ENCODE peak calls at places on chromosomes 5 and 9, in ten cellular contexts. Q is body of pancreas, F is spleen, U is suprapubic skin, D is HCT116, E is right lobe of liver, T is H54, K is transverse colon, G is gastrocnemius medialis, I is sigmoid colon. W is an unnamed sample.

GRCh38 chr5:161857358-161857757 is 9.4 kb downstream of the GABRA1 start:
- DNase-seq in Q (no peak), F (no peak), U (no peak), D (no peak), E (no peak), T (no peak), K (no peak), G (no peak), I (no peak), W (no peak)

GRCh38 chr5:1293997-1294838 is 650 bp downstream of the TERT start:
- DNase-seq in Q (no peak), F (peak), U (peak), D (no peak), E (no peak), T (no peak), K (no peak), G (no peak), I (peak), W (peak)

GRCh38 chr9:122116040-122116439 is 22.9 kb upstream of the TTLL11 start:
- DNase-seq in Q (no peak), F (no peak), U (no peak), D (no peak), E (no peak), T (no peak), K (no peak), G (no peak), I (no peak), W (no peak)

GRCh38 chr5:66989286-66989685 is 207.3 kb downstream of the CD180 start:
- DNase-seq in Q (no peak), F (no peak), U (no peak), D (no peak), E (no peak), T (no peak), K (no peak), G (no peak), I (no peak), W (no peak)

GRCh38 chr5:177390363-177391300 is 6.4 kb downstream of the SLC34A1 start:
- DNase-seq in Q (peak), F (peak), U (peak), D (peak), E (peak), T (peak), K (peak), G (peak), I (peak), W (peak)

GRCh38 chr5:175922192-175922885 is 45.8 kb downstream of the THOC3 start:
- DNase-seq in Q (no peak), F (no peak), U (no peak), D (no peak), E (no peak), T (peak), K (no peak), G (no peak), I (no peak), W (no peak)

GRCh38 chr5:37090123-37090726 is 159.0 kb downstream of the CPLANE1 start:
- DNase-seq in Q (no peak), F (no peak), U (no peak), D (no peak), E (no peak), T (no peak), K (no peak), G (no peak), I (no peak), W (no peak)

GRCh38 chr5:73523861-73524260 is 25.6 kb downstream of the BTF3 start:
- DNase-seq in Q (no peak), F (no peak), U (no peak), D (no peak), E (no peak), T (no peak), K (no peak), G (no peak), I (no peak), W (no peak)

GRCh38 chr5:173974688-173975239 is 14.2 kb upstream of the C5orf47 start:
- DNase-seq in Q (no peak), F (no peak), U (no peak), D (no peak), E (no peak), T (no peak), K (no peak), G (no peak), I (no peak), W (no peak)

GRCh38 chr9:119556129-119556875 is 187.1 kb upstream of the BRINP1 start:
- DNase-seq in Q (peak), F (peak), U (peak), D (no peak), E (peak), T (peak), K (peak), G (peak), I (peak), W (peak)

GRCh38 chr9:64066736-64067368 is 1218.2 kb downstream of the FOXD4L5 start:
- DNase-seq in Q (no peak), F (no peak), U (no peak), D (no peak), E (no peak), T (no peak), K (no peak), G (no peak), I (no peak), W (no peak)

GRCh38 chr9:93028448-93029006 is 30.0 kb upstream of the SUSD3 start:
- DNase-seq in Q (no peak), F (no peak), U (no peak), D (no peak), E (no peak), T (no peak), K (peak), G (no peak), I (no peak), W (no peak)

GRCh38 chr9:38443597-38443996 is 19.3 kb upstream of the IGFBPL1 start:
- DNase-seq in Q (no peak), F (no peak), U (no peak), D (no peak), E (no peak), T (no peak), K (no peak), G (no peak), I (no peak), W (no peak)

GRCh38 chr5:74239268-74239667 is 401.3 kb downstream of the ENC1 start:
- DNase-seq in Q (no peak), F (no peak), U (no peak), D (no peak), E (no peak), T (no peak), K (no peak), G (no peak), I (no peak), W (no peak)

GRCh38 chr5:23506329-23507236 is 826 bp upstream of the PRDM9 start:
- DNase-seq in Q (no peak), F (no peak), U (no peak), D (no peak), E (no peak), T (no peak), K (no peak), G (no peak), I (no peak), W (no peak)

GRCh38 chr5:66742083-66742895 is 146.1 kb downstream of the MAST4 start:
- DNase-seq in Q (peak), F (no peak), U (no peak), D (peak), E (no peak), T (no peak), K (peak), G (no peak), I (no peak), W (no peak)

GRCh38 chr5:34928267-34928666 is 1.1 kb upstream of the DNAJC21 start:
- DNase-seq in Q (no peak), F (no peak), U (no peak), D (no peak), E (no peak), T (no peak), K (no peak), G (no peak), I (no peak), W (no peak)

GRCh38 chr9:22141906-22142305 is 132.8 kb upstream of the CDKN2B start:
- DNase-seq in Q (no peak), F (no peak), U (no peak), D (no peak), E (no peak), T (no peak), K (no peak), G (no peak), I (no peak), W (no peak)

DNA sequence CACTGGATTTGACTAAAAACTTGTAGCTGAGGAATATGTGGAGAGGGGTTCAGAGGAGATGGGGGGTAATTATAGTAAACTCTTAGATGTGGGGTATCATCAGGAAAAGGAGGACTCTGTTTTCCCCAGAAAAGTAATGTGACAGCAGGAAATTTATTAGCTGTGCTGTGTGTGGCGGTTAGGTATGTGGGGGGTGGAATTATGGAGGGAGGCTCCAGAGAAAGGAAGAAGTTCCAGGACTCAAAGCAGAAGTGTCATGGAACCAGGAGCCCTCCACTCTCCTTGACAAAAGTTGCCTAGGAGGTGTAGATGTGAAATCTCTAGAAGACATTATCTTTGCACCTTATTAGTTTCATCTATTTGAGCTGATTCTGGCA is 18.0 kb downstream of the NR2F1 start:
- DNase-seq in Q (no peak), F (no peak), U (no peak), D (no peak), E (no peak), T (no peak), K (no peak), G (no peak), I (no peak), W (no peak)
- TF ChIP-seq POLR2A in Q (no peak), F (no peak), U (no peak), D (no peak), E (no peak), T (no peak), K (no peak), G (no peak), I (no peak), W (no peak)

GRCh38 chr9:91180240-91180929 is 181.3 kb downstream of the AUH start:
- DNase-seq in Q (no peak), F (no peak), U (peak), D (no peak), E (no peak), T (no peak), K (no peak), G (no peak), I (no peak), W (peak)

GRCh38 chr9:91178281-91179236 is 183.2 kb downstream of the AUH start:
- DNase-seq in Q (no peak), F (peak), U (peak), D (no peak), E (no peak), T (no peak), K (peak), G (no peak), I (no peak), W (no peak)

GRCh38 chr9:91177661-91178280 is 183.9 kb downstream of the AUH start:
- DNase-seq in Q (no peak), F (peak), U (peak), D (no peak), E (no peak), T (no peak), K (peak), G (no peak), I (no peak), W (no peak)

GRCh38 chr9:91180930-91181268 is 180.8 kb downstream of the AUH start:
- DNase-seq in Q (no peak), F (no peak), U (peak), D (no peak), E (no peak), T (no peak), K (no peak), G (no peak), I (no peak), W (no peak)

DNA sequence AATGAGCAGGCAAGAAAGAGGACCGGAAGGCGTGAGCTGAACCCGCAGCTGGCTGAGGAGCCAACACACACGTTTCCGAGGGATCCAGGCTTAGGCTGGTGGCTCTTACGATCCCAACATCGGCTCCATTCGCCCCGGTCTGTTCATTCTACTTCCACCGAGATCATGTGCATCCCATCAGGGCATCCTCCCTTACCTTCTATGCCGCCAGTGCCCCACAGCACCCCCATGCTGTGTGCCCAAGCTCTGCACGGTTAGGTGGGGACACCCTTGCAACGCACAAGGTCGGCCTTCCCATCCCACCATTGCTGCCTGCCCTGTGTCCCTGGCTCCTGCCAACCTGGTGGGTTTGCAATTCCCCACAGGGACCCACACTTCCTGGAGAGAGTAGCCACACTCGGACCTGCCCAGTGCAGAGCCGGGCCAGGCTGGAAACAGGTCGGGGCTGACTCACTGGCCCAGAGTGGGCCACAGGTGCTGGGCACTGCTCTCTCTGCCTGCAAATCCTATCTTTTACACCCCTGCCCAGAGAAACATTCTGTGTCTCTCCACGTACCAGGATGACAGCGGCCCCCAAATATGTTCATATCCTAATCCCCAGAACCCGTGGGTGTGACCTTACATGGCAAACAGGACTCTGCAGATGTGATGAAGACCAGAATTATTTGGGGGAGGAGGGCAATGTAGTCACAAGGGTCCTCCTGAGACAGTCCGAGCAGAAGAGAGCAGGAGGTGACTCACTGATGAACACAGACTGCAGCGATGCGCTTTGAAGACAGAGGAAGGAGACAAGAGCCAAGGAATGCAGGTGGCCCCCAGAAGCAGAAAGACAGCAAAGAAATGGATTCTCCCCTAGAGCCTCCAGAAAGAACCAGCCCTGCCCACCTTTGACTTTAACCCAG is 182.2 kb downstream of the AUH start:
- DNase-seq in Q (no peak), F (no peak), U (peak), D (no peak), E (no peak), T (no peak), K (peak), G (no peak), I (no peak), W (no peak)
- TF ChIP-seq POLR2A in Q (no peak), F (no peak), U (no peak), D (no peak), E (no peak), T (no peak), K (no peak), G (no peak), I (no peak), W (no peak)

GRCh38 chr9:124355032-124355940 is 60.0 kb downstream of the PSMB7 start:
- DNase-seq in Q (no peak), F (no peak), U (no peak), D (no peak), E (no peak), T (no peak), K (no peak), G (no peak), I (no peak), W (peak)
- TF ChIP-seq POLR2A in Q (no peak), F (no peak), U (no peak), D (no peak), E (no peak), T (no peak), K (no peak), G (no peak), I (no peak), W (no peak)

GRCh38 chr9:95330720-95331404 is 13.4 kb upstream of the FANCC start:
- DNase-seq in Q (no peak), F (no peak), U (no peak), D (no peak), E (no peak), T (no peak), K (no peak), G (no peak), I (no peak), W (no peak)

GRCh38 chr9:95336281-95336680 is 18.8 kb upstream of the FANCC start:
- DNase-seq in Q (no peak), F (no peak), U (no peak), D (no peak), E (peak), T (no peak), K (no peak), G (no peak), I (no peak), W (no peak)

GRCh38 chr9:95333426-95333825 is 15.9 kb upstream of the FANCC start:
- DNase-seq in Q (no peak), F (no peak), U (no peak), D (no peak), E (no peak), T (no peak), K (no peak), G (no peak), I (no peak), W (no peak)

GRCh38 chr9:95338243-95338642 is 20.7 kb upstream of the FANCC start:
- DNase-seq in Q (no peak), F (no peak), U (no peak), D (no peak), E (no peak), T (no peak), K (no peak), G (no peak), I (no peak), W (no peak)

DNA sequence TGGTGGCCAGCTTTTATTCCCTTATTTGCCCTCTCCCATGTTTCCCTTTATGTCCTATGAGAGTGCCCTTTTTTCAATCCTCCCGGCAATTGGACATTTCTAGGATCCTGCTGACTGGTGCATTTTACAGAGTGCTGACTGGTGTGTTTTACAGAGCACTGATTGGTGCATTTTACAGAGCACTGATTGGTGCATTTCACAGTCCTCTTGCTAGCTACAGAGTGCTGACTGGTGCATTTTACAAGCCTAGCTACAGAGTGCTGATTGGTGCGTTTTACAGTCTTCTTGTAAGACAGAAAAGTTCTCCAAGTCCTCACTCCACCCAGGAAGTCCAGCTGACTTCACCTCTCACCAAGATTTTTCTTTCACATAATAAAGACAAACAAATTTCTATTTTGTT is 15.4 kb upstream of the FANCC start:
- DNase-seq in Q (no peak), F (no peak), U (no peak), D (no peak), E (no peak), T (no peak), K (no peak), G (no peak), I (no peak), W (no peak)
- TF ChIP-seq POLR2A in Q (no peak), F (no peak), U (no peak), D (no peak), E (no peak), T (no peak), K (no peak), G (no peak), I (no peak), W (no peak)

DNA sequence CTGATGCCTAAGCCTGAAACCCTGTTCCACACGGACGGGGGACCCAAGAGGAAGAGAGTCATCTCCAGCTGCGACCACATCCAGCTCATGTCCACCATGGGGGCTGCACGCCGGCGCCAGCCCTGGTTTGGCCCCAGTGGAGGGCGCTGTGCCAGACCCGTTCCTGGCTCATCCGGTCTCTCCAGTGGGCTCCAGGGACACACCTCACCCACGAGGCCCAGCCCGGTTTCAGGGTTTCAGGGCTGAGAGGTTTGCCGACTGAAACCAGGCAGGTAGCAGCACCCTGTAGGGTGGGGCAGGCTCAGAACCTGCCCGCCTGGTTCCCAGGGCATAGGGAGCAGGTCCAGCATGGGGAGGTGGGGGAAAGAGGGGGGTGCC is 71.4 kb upstream of the STXBP1 start:
- DNase-seq in Q (peak), F (no peak), U (no peak), D (no peak), E (no peak), T (no peak), K (no peak), G (no peak), I (no peak), W (peak)
- TF ChIP-seq POLR2A in Q (no peak), F (no peak), U (no peak), D (no peak), E (no peak), T (no peak), K (no peak), G (no peak), I (no peak), W (no peak)

GRCh38 chr9:78235296-78235770 is 542 bp upstream of the CEP78 start:
- DNase-seq in Q (no peak), F (no peak), U (no peak), D (no peak), E (no peak), T (peak), K (no peak), G (no peak), I (no peak), W (no peak)

GRCh38 chr9:78238061-78239038 is 2.5 kb downstream of the CEP78 start:
- DNase-seq in Q (no peak), F (no peak), U (no peak), D (no peak), E (no peak), T (no peak), K (no peak), G (no peak), I (no peak), W (no peak)

GRCh38 chr9:78234810-78235209 is 1.1 kb upstream of the CEP78 start:
- DNase-seq in Q (no peak), F (no peak), U (no peak), D (no peak), E (no peak), T (no peak), K (no peak), G (no peak), I (no peak), W (no peak)

GRCh38 chr9:78236511-78236950 is 656 bp downstream of the CEP78 start:
- DNase-seq in Q (no peak), F (no peak), U (peak), D (no peak), E (no peak), T (no peak), K (no peak), G (no peak), I (peak), W (no peak)

GRCh38 chr9:78235771-78236510 is at the start of gene CEP78:
- DNase-seq in Q (peak), F (peak), U (peak), D (peak), E (peak), T (peak), K (peak), G (peak), I (peak), W (peak)
- TF ChIP-seq POLR2A in Q (peak), F (no peak), U (no peak), D (peak), E (peak), T (peak), K (peak), G (no peak), I (peak), W (no peak)

W was measured in lower leg skin.